ENCODE peak calls at places on chromosome 22, in ten cellular contexts. P, W, V, K, M, X, Y, A, I and R are unnamed samples.

GRCh38 chr22:35742342-35743100 is 24.8 kb downstream of the APOL5 start:
- DNase-seq in P (no peak), W (no peak), V (peak), K (no peak), M (no peak), X (no peak), Y (no peak), A (peak), I (no peak), R (peak)

GRCh38 chr22:31260474-31260856 is 31.8 kb downstream of the PIK3IP1 start:
- DNase-seq in P (no peak), W (no peak), V (no peak), K (no peak), M (no peak), X (no peak), Y (no peak), A (no peak), I (no peak), R (no peak)

GRCh38 chr22:46280999-46281623 is 13.3 kb downstream of the TTC38 start:
- DNase-seq in P (no peak), W (no peak), V (no peak), K (no peak), M (peak), X (no peak), Y (peak), A (no peak), I (no peak), R (no peak)

GRCh38 chr22:19853058-19853878 is 1.4 kb downstream of the GNB1L start:
- DNase-seq in P (no peak), W (no peak), V (no peak), K (no peak), M (no peak), X (no peak), Y (no peak), A (no peak), I (no peak), R (no peak)

GRCh38 chr22:42561856-42562255 is 8.1 kb downstream of the SERHL2 start:
- DNase-seq in P (no peak), W (no peak), V (no peak), K (no peak), M (no peak), X (no peak), Y (no peak), A (no peak), I (no peak), R (no peak)

GRCh38 chr22:47151490-47151889 is 389.0 kb downstream of the TBC1D22A start:
- DNase-seq in P (no peak), W (no peak), V (peak), K (no peak), M (no peak), X (no peak), Y (peak), A (peak), I (no peak), R (peak)

GRCh38 chr22:22928666-22929380 is 41.2 kb downstream of the IGLL5 start:
- DNase-seq in P (no peak), W (peak), V (peak), K (no peak), M (peak), X (no peak), Y (peak), A (peak), I (peak), R (peak)

GRCh38 chr22:17990942-17991341 is 33.4 kb downstream of the MICAL3 start:
- DNase-seq in P (no peak), W (no peak), V (no peak), K (no peak), M (peak), X (no peak), Y (no peak), A (no peak), I (no peak), R (no peak)

GRCh38 chr22:27416553-27417427 is 384.8 kb downstream of the MN1 start:
- DNase-seq in P (no peak), W (no peak), V (peak), K (no peak), M (no peak), X (no peak), Y (no peak), A (peak), I (no peak), R (peak)

GRCh38 chr22:30782613-30783012 is 87.9 kb downstream of the OSBP2 start:
- DNase-seq in P (no peak), W (no peak), V (no peak), K (no peak), M (no peak), X (no peak), Y (no peak), A (no peak), I (no peak), R (no peak)

GRCh38 chr22:44543362-44543761 is 45.3 kb upstream of the RTL6 start:
- DNase-seq in P (no peak), W (no peak), V (no peak), K (no peak), M (no peak), X (no peak), Y (no peak), A (no peak), I (no peak), R (no peak)

GRCh38 chr22:36435516-36436415 is 45.7 kb downstream of the TXN2 start:
- DNase-seq in P (peak), W (peak), V (no peak), K (no peak), M (no peak), X (peak), Y (no peak), A (no peak), I (peak), R (peak)